ENCODE peak calls at places on chromosomes 1 and 21, in six cellular contexts. X, B, Y, K, W and F are unnamed samples.

GRCh38 chr1:185044387-185044786 is 971 bp upstream of the RNF2 start:
- DNase-seq in X (no peak), B (no peak), Y (no peak), K (no peak), W (no peak), F (no peak)

GRCh38 chr21:39660191-39660590 is 47.5 kb downstream of the B3GALT5 start:
- DNase-seq in X (peak; percentile 68), B (no peak), Y (peak; percentile 75), K (no peak), W (no peak), F (no peak)

GRCh38 chr1:25914074-25914995 is 8.1 kb upstream of the STMN1 start:
- DNase-seq in X (no peak), B (no peak), Y (no peak), K (no peak), W (no peak), F (no peak)

GRCh38 chr1:41013812-41014211 is 7.7 kb downstream of the SLFNL1 start:
- DNase-seq in X (no peak), B (no peak), Y (no peak), K (no peak), W (no peak), F (no peak)

GRCh38 chr1:147496044-147496443 is 45.3 kb upstream of the BCL9 start:
- DNase-seq in X (no peak), B (no peak), Y (no peak), K (no peak), W (no peak), F (no peak)

GRCh38 chr1:15932612-15933011 is 43.3 kb downstream of the ZBTB17 start:
- DNase-seq in X (no peak), B (no peak), Y (no peak), K (no peak), W (no peak), F (no peak)

GRCh38 chr1:7121622-7121988 is 336.4 kb downstream of the CAMTA1 start:
- DNase-seq in X (peak; percentile 86), B (peak; percentile 87), Y (no peak), K (no peak), W (no peak), F (no peak)

GRCh38 chr1:26289158-26290059 is 9.5 kb downstream of the SH3BGRL3 start:
- DNase-seq in X (no peak), B (peak; percentile 67), Y (no peak), K (no peak), W (no peak), F (peak; percentile 64)

GRCh38 chr1:67760030-67760821 is 73.0 kb downstream of the GNG12 start:
- DNase-seq in X (peak; percentile 85), B (peak; percentile 59), Y (peak; percentile 82), K (no peak), W (peak; percentile 50), F (peak; percentile 67)

GRCh38 chr1:32242341-32242851 is 4.6 kb upstream of the FAM167B start:
- DNase-seq in X (no peak), B (peak; percentile 69), Y (peak; percentile 43), K (no peak), W (no peak), F (no peak)

GRCh38 chr1:85330206-85330605 is 53.8 kb upstream of the BCL10 start:
- DNase-seq in X (peak; percentile 90), B (no peak), Y (peak; percentile 69), K (peak; percentile 90), W (no peak), F (no peak)

GRCh38 chr1:61053712-61054608 is 28.4 kb upstream of the NFIA start:
- DNase-seq in X (no peak), B (peak; percentile 79), Y (no peak), K (no peak), W (no peak), F (peak; percentile 37)

GRCh38 chr1:164165466-164165865 is 393.5 kb upstream of the PBX1 start:
- DNase-seq in X (no peak), B (no peak), Y (no peak), K (no peak), W (no peak), F (no peak)

GRCh38 chr1:7573481-7573880 is 197.6 kb upstream of the VAMP3 start:
- DNase-seq in X (no peak), B (peak; percentile 30), Y (no peak), K (no peak), W (no peak), F (no peak)

GRCh38 chr1:205328476-205328875 is 6.9 kb upstream of the NUAK2 start:
- DNase-seq in X (peak; percentile 41), B (no peak), Y (no peak), K (no peak), W (no peak), F (no peak)

GRCh38 chr1:38804062-38804886 is 55.3 kb downstream of the RRAGC start:
- DNase-seq in X (peak; percentile 61), B (no peak), Y (no peak), K (no peak), W (no peak), F (no peak)

GRCh38 chr21:46190491-46191131 is 6.4 kb upstream of the SPATC1L start:
- DNase-seq in X (no peak), B (peak; percentile 29), Y (no peak), K (no peak), W (no peak), F (no peak)

GRCh38 chr1:53627666-53628065 is 111.3 kb downstream of the GLIS1 start:
- DNase-seq in X (no peak), B (no peak), Y (no peak), K (no peak), W (no peak), F (no peak)

GRCh38 chr1:31699341-31699891 is 4.4 kb downstream of the COL16A1 start:
- DNase-seq in X (no peak), B (no peak), Y (no peak), K (no peak), W (no peak), F (no peak)

GRCh38 chr1:219387211-219387610 is 213.5 kb downstream of the LYPLAL1 start:
- DNase-seq in X (no peak), B (no peak), Y (no peak), K (no peak), W (no peak), F (no peak)

GRCh38 chr1:221284028-221284427 is 404.8 kb downstream of the HLX start:
- DNase-seq in X (peak; percentile 59), B (no peak), Y (peak; percentile 88), K (peak; percentile 51), W (no peak), F (no peak)

GRCh38 chr1:96792220-96792619 is 70.6 kb downstream of the PTBP2 start:
- DNase-seq in X (no peak), B (no peak), Y (no peak), K (no peak), W (no peak), F (no peak)

GRCh38 chr1:161342186-161342585 is 25.5 kb downstream of the CFAP126 start:
- DNase-seq in X (no peak), B (no peak), Y (no peak), K (no peak), W (no peak), F (no peak)